ENCODE peak calls at places on chromosome 7, in six cellular contexts. One of them, this sample, is unnamed.

GRCh38 chr7:27671675-27672074 is 9.0 kb upstream of the HIBADH start:
- DNase-seq in GM12878: no peak
- DNase-seq in HepG2: no peak
- DNase-seq in SK-N-SH: no peak
- DNase-seq in H1: no peak
- DNase-seq in K562: no peak
- DNase-seq in this sample: no peak

GRCh38 chr7:157963526-157963925 is 624.1 kb downstream of the PTPRN2 start:
- DNase-seq in GM12878: no peak
- DNase-seq in HepG2: no peak
- DNase-seq in SK-N-SH: no peak
- DNase-seq in H1: no peak
- DNase-seq in K562: no peak
- DNase-seq in this sample: no peak

GRCh38 chr7:128274890-128275603 is 34.0 kb downstream of the LEP start:
- DNase-seq in GM12878: no peak
- DNase-seq in HepG2: peak
- DNase-seq in SK-N-SH: no peak
- DNase-seq in H1: no peak
- DNase-seq in K562: no peak
- DNase-seq in this sample: no peak

GRCh38 chr7:52410032-52410431 is 625.4 kb upstream of the POM121L12 start:
- DNase-seq in GM12878: no peak
- DNase-seq in HepG2: no peak
- DNase-seq in SK-N-SH: no peak
- DNase-seq in H1: no peak
- DNase-seq in K562: no peak
- DNase-seq in this sample: no peak

GRCh38 chr7:27122075-27122910 is 8.3 kb downstream of the HOXA4 start:
- DNase-seq in GM12878: no peak
- DNase-seq in HepG2: peak
- DNase-seq in SK-N-SH: no peak
- DNase-seq in H1: no peak
- DNase-seq in K562: no peak
- DNase-seq in this sample: no peak

GRCh38 chr7:69723663-69724062 is 125.4 kb downstream of the AUTS2 start:
- DNase-seq in GM12878: no peak
- DNase-seq in HepG2: no peak
- DNase-seq in SK-N-SH: no peak
- DNase-seq in H1: no peak
- DNase-seq in K562: no peak
- DNase-seq in this sample: no peak

GRCh38 chr7:117895271-117895670 is 22.0 kb upstream of the CTTNBP2 start:
- DNase-seq in GM12878: no peak
- DNase-seq in HepG2: no peak
- DNase-seq in SK-N-SH: no peak
- DNase-seq in H1: no peak
- DNase-seq in K562: no peak
- DNase-seq in this sample: no peak

GRCh38 chr7:99016196-99016595 is 127.7 kb downstream of the SMURF1 start:
- DNase-seq in GM12878: no peak
- DNase-seq in HepG2: no peak
- DNase-seq in SK-N-SH: no peak
- DNase-seq in H1: no peak
- DNase-seq in K562: no peak
- DNase-seq in this sample: no peak

GRCh38 chr7:33959676-33960075 is 54.3 kb downstream of the BMPER start:
- DNase-seq in GM12878: no peak
- DNase-seq in HepG2: no peak
- DNase-seq in SK-N-SH: no peak
- DNase-seq in H1: no peak
- DNase-seq in K562: no peak
- DNase-seq in this sample: no peak

GRCh38 chr7:159140170-159140910 is 4.3 kb downstream of the VIPR2 start:
- DNase-seq in GM12878: no peak
- DNase-seq in HepG2: no peak
- DNase-seq in SK-N-SH: no peak
- DNase-seq in H1: no peak
- DNase-seq in K562: peak
- DNase-seq in this sample: no peak

GRCh38 chr7:30510124-30511074 is 5.8 kb upstream of the GGCT start:
- DNase-seq in GM12878: no peak
- DNase-seq in HepG2: peak
- DNase-seq in SK-N-SH: peak
- DNase-seq in H1: no peak
- DNase-seq in K562: peak
- DNase-seq in this sample: peak

GRCh38 chr7:82050792-82051191 is 280.9 kb upstream of the HGF start:
- DNase-seq in GM12878: no peak
- DNase-seq in HepG2: no peak
- DNase-seq in SK-N-SH: peak
- DNase-seq in H1: no peak
- DNase-seq in K562: no peak
- DNase-seq in this sample: no peak

GRCh38 chr7:133837248-133837647 is 289.9 kb upstream of the LRGUK start:
- DNase-seq in GM12878: no peak
- DNase-seq in HepG2: no peak
- DNase-seq in SK-N-SH: peak
- DNase-seq in H1: no peak
- DNase-seq in K562: no peak
- DNase-seq in this sample: no peak

GRCh38 chr7:46838463-46838862 is 743.4 kb downstream of the TNS3 start:
- DNase-seq in GM12878: no peak
- DNase-seq in HepG2: no peak
- DNase-seq in SK-N-SH: no peak
- DNase-seq in H1: no peak
- DNase-seq in K562: no peak
- DNase-seq in this sample: no peak

GRCh38 chr7:94251-94801 is 98.0 kb upstream of the FAM20C start:
- DNase-seq in GM12878: no peak
- DNase-seq in HepG2: no peak
- DNase-seq in SK-N-SH: no peak
- DNase-seq in H1: no peak
- DNase-seq in K562: no peak
- DNase-seq in this sample: no peak

GRCh38 chr7:123367508-123368122 is 166.8 kb downstream of the IQUB start:
- DNase-seq in GM12878: peak
- DNase-seq in HepG2: peak
- DNase-seq in SK-N-SH: peak
- DNase-seq in H1: no peak
- DNase-seq in K562: peak
- DNase-seq in this sample: peak

GRCh38 chr7:151824285-151824950 is 52.5 kb downstream of the PRKAG2 start:
- DNase-seq in GM12878: no peak
- DNase-seq in HepG2: no peak
- DNase-seq in SK-N-SH: no peak
- DNase-seq in H1: no peak
- DNase-seq in K562: no peak
- DNase-seq in this sample: no peak

GRCh38 chr7:141550694-141551079 is 523 bp upstream of the AGK start:
- DNase-seq in GM12878: no peak
- DNase-seq in HepG2: no peak
- DNase-seq in SK-N-SH: peak
- DNase-seq in H1: no peak
- DNase-seq in K562: no peak
- DNase-seq in this sample: no peak

DNA sequence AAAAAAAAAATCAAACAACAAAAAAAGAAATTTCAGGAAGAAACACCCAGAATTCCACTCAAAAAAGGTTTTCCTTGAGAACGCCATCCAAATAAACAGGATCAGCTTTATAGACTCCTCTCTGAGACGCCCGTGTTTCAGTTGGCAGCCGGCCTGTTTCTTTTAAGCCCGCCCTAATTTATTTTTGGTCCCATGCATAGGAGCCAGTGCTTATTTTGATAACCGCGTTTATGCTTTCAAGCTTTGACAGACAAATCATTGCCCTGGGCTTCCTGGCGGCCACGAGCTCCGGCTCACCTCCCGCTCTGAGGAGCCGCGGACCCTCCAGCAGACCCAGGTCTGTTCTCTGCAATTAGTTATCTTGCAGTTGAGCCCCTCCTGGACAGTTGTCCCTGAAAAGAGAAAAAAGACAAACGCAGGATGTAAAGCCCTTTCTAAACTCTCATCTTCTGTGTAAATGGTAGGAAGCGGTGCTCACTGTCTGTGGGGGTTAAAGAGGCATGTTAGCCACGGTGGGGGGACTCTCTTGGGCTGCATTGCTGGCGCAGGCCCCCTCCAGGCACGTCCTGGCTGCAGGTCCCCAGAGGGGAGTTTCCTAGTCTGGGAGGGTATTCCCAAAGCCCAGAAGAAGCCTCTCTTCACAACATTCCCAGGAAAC is 22.2 kb upstream of the UNCX start:
- DNase-seq in GM12878: no peak
- DNase-seq in HepG2: no peak
- DNase-seq in SK-N-SH: peak
- DNase-seq in H1: no peak
- DNase-seq in K562: no peak
- DNase-seq in this sample: no peak
- TF ChIP-seq GABPA in GM12878: no peak
- TF ChIP-seq GABPA in HepG2: no peak
- TF ChIP-seq GABPA in SK-N-SH: no peak
- TF ChIP-seq GABPA in H1: no peak
- TF ChIP-seq GABPA in K562: no peak
- TF ChIP-seq GABPA in this sample: no peak

GRCh38 chr7:143388051-143388450 is 6.9 kb downstream of the ZYX start:
- DNase-seq in GM12878: no peak
- DNase-seq in HepG2: no peak
- DNase-seq in SK-N-SH: no peak
- DNase-seq in H1: no peak
- DNase-seq in K562: no peak
- DNase-seq in this sample: no peak

GRCh38 chr7:143387156-143387975 is 6.2 kb downstream of the ZYX start:
- DNase-seq in GM12878: no peak
- DNase-seq in HepG2: no peak
- DNase-seq in SK-N-SH: no peak
- DNase-seq in H1: no peak
- DNase-seq in K562: peak
- DNase-seq in this sample: no peak

GRCh38 chr7:143384148-143384547 is 3.0 kb downstream of the ZYX start:
- DNase-seq in GM12878: no peak
- DNase-seq in HepG2: no peak
- DNase-seq in SK-N-SH: no peak
- DNase-seq in H1: no peak
- DNase-seq in K562: no peak
- DNase-seq in this sample: no peak

GRCh38 chr7:143384741-143385631 is 3.8 kb downstream of the ZYX start:
- DNase-seq in GM12878: no peak
- DNase-seq in HepG2: no peak
- DNase-seq in SK-N-SH: no peak
- DNase-seq in H1: no peak
- DNase-seq in K562: no peak
- DNase-seq in this sample: peak

DNA sequence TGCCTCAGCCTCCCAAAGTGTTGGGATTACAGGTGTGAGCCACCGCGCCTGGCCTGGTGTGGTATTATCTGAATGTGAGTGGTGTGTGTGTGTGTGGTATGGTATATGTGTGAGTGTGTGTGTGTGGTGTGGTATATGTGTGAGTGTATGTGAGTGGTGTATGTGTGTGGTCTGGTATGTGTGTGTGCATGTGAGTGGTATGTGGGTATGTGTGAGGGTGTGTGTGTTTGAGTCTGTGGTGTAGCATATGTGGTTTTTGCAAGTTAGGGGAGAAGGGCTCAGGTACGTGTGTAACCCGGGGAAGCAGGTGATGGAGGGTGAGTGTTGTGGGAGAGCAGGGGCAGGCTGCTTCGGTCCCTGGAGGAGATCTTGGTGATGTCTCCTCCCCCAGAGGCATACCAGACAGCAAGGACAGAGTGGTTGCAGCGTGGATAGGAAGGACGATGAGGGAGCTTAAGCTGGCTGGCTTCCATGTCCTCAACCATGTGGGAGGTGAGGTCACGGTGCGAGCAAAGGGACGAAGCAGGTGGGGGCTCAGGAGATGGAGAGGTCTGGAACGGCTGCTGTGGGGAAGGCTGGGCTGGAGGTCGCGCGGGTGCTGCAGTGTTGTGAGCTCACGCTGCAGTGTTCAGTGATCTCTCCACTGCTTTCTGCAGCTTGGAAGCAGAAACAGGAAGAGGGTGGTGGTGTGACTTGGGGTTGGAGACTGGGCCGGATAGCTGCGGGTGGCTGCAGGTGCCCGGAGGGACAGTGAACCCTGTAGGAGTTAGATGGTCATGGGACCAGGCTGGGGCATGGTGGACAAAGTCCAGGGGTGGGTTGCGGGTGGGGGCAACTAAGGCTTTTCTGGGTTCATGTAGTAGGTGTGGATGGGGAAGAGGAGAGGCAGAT is 5.0 kb downstream of the ZYX start:
- DNase-seq in GM12878: no peak
- DNase-seq in HepG2: no peak
- DNase-seq in SK-N-SH: no peak
- DNase-seq in H1: no peak
- DNase-seq in K562: no peak
- DNase-seq in this sample: peak
- TF ChIP-seq GABPA in GM12878: no peak
- TF ChIP-seq GABPA in HepG2: no peak
- TF ChIP-seq GABPA in SK-N-SH: no peak
- TF ChIP-seq GABPA in H1: no peak
- TF ChIP-seq GABPA in K562: no peak
- TF ChIP-seq GABPA in this sample: no peak

DNA sequence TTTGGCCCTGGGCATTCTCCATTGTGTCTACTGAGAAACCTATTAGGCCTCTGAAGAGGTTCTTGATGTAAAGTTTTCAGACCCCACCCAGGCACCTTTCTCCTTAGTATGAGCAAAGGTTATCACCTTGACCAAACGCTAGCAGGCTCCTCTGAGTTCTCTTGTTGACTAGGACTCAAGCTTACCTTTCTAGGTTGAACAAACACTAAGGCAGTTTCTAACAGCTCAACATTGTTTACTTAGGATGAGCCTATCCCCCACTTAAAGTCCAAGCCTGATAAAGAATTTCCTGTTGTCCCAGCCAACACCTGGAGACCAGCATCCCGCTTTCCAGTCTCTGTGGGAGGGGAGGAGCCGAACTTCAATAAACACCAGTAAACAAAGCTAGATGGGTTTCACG is 26.3 kb upstream of the ITGB8 start:
- DNase-seq in GM12878: no peak
- DNase-seq in HepG2: peak
- DNase-seq in SK-N-SH: no peak
- DNase-seq in H1: no peak
- DNase-seq in K562: no peak
- DNase-seq in this sample: no peak
- TF ChIP-seq GABPA in GM12878: no peak
- TF ChIP-seq GABPA in HepG2: no peak
- TF ChIP-seq GABPA in SK-N-SH: no peak
- TF ChIP-seq GABPA in H1: no peak
- TF ChIP-seq GABPA in K562: no peak
- TF ChIP-seq GABPA in this sample: no peak

DNA sequence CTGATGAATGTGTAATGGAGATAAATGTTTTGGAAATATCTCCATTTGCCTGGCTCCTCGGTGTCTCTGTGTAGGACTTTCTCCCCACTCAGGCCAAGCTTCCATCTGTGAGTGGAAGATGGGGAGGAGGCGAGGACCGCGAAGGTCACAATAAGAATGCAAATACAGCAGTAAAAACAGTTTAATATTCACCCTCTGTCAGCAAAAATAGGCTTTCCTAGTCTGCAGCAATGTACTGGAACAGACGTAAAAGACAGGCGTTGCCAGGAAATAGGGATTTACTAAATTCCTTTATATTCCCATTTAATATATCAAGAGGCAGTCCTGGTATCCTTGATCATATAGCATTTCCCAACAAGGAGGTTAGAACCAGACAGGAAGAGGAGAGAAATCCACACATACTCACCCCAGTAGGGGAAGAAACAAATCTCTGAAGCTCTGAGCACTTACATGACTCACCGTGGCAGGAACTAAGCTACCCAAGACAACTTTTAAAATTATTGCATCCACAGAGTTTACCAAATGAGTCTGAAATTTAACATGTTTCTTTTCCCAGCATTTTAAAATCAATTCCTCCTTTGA is 1054.9 kb upstream of the C7orf33 start:
- DNase-seq in GM12878: no peak
- DNase-seq in HepG2: no peak
- DNase-seq in SK-N-SH: no peak
- DNase-seq in H1: no peak
- DNase-seq in K562: no peak
- DNase-seq in this sample: no peak
- TF ChIP-seq GABPA in GM12878: no peak
- TF ChIP-seq GABPA in HepG2: no peak
- TF ChIP-seq GABPA in SK-N-SH: no peak
- TF ChIP-seq GABPA in H1: no peak
- TF ChIP-seq GABPA in K562: no peak
- TF ChIP-seq GABPA in this sample: no peak